ENCODE peak calls at places on chromosomes 7 and 10, in nine cellular contexts. One of them, this sample, is unnamed.
A peak's percentile ranks its signal among the peaks of the same experiment; 100 is the strongest.

GRCh38 chr7:134740364-134740763 is 39.1 kb upstream of the CALD1 start:
- DNase-seq in substantia nigra: no peak
- DNase-seq in CD8-positive, alpha-beta memory T cell: no peak
- DNase-seq in RWPE1: no peak
- DNase-seq in ovary: no peak
- DNase-seq in breast epithelium: no peak
- DNase-seq in IMR-90: no peak
- DNase-seq in OCI-LY7: no peak
- DNase-seq in mammary epithelial cell: no peak
- DNase-seq in this sample: no peak

GRCh38 chr10:35465601-35466140 is 129.4 kb downstream of the CCNY start:
- DNase-seq in substantia nigra: no peak
- DNase-seq in CD8-positive, alpha-beta memory T cell: no peak
- DNase-seq in RWPE1: no peak
- DNase-seq in ovary: no peak
- DNase-seq in breast epithelium: no peak
- DNase-seq in IMR-90: no peak
- DNase-seq in OCI-LY7: no peak
- DNase-seq in mammary epithelial cell: no peak
- DNase-seq in this sample: no peak

GRCh38 chr7:135074096-135074495 is 73.8 kb upstream of the TMEM140 start:
- DNase-seq in substantia nigra: no peak
- DNase-seq in CD8-positive, alpha-beta memory T cell: no peak
- DNase-seq in RWPE1: peak; percentile 3
- DNase-seq in ovary: no peak
- DNase-seq in breast epithelium: no peak
- DNase-seq in IMR-90: no peak
- DNase-seq in OCI-LY7: no peak
- DNase-seq in mammary epithelial cell: no peak
- DNase-seq in this sample: no peak

GRCh38 chr10:60849217-60849616 is 70.9 kb downstream of the CDK1 start:
- DNase-seq in substantia nigra: no peak
- DNase-seq in CD8-positive, alpha-beta memory T cell: no peak
- DNase-seq in RWPE1: no peak
- DNase-seq in ovary: no peak
- DNase-seq in breast epithelium: no peak
- DNase-seq in IMR-90: no peak
- DNase-seq in OCI-LY7: no peak
- DNase-seq in mammary epithelial cell: no peak
- DNase-seq in this sample: no peak

GRCh38 chr10:47378606-47379444 is 5.3 kb downstream of the ZNF488 start:
- DNase-seq in substantia nigra: no peak
- DNase-seq in CD8-positive, alpha-beta memory T cell: no peak
- DNase-seq in RWPE1: no peak
- DNase-seq in ovary: peak; percentile 0
- DNase-seq in breast epithelium: no peak
- DNase-seq in IMR-90: no peak
- DNase-seq in OCI-LY7: no peak
- DNase-seq in mammary epithelial cell: no peak
- DNase-seq in this sample: no peak

GRCh38 chr7:85628187-85628586 is 441.3 kb upstream of the SEMA3D start:
- DNase-seq in substantia nigra: no peak
- DNase-seq in CD8-positive, alpha-beta memory T cell: no peak
- DNase-seq in RWPE1: no peak
- DNase-seq in ovary: no peak
- DNase-seq in breast epithelium: no peak
- DNase-seq in IMR-90: no peak
- DNase-seq in OCI-LY7: no peak
- DNase-seq in mammary epithelial cell: no peak
- DNase-seq in this sample: no peak

GRCh38 chr10:33332183-33333031 is 2.1 kb downstream of the NRP1 start:
- DNase-seq in substantia nigra: no peak
- DNase-seq in CD8-positive, alpha-beta memory T cell: no peak
- DNase-seq in RWPE1: no peak
- DNase-seq in ovary: no peak
- DNase-seq in breast epithelium: no peak
- DNase-seq in IMR-90: peak; percentile 49
- DNase-seq in OCI-LY7: no peak
- DNase-seq in mammary epithelial cell: no peak
- DNase-seq in this sample: no peak

GRCh38 chr7:2154831-2155230 is 77.9 kb downstream of the MAD1L1 start:
- DNase-seq in substantia nigra: no peak
- DNase-seq in CD8-positive, alpha-beta memory T cell: no peak
- DNase-seq in RWPE1: no peak
- DNase-seq in ovary: no peak
- DNase-seq in breast epithelium: no peak
- DNase-seq in IMR-90: no peak
- DNase-seq in OCI-LY7: no peak
- DNase-seq in mammary epithelial cell: no peak
- DNase-seq in this sample: no peak

GRCh38 chr10:60801538-60801937 is 23.3 kb downstream of the CDK1 start:
- DNase-seq in substantia nigra: no peak
- DNase-seq in CD8-positive, alpha-beta memory T cell: no peak
- DNase-seq in RWPE1: no peak
- DNase-seq in ovary: no peak
- DNase-seq in breast epithelium: no peak
- DNase-seq in IMR-90: peak; percentile 54
- DNase-seq in OCI-LY7: no peak
- DNase-seq in mammary epithelial cell: no peak
- DNase-seq in this sample: no peak

GRCh38 chr10:127216786-127217185 is 20.4 kb upstream of the INSYN2A start:
- DNase-seq in substantia nigra: no peak
- DNase-seq in CD8-positive, alpha-beta memory T cell: no peak
- DNase-seq in RWPE1: peak; percentile 30
- DNase-seq in ovary: no peak
- DNase-seq in breast epithelium: no peak
- DNase-seq in IMR-90: peak; percentile 28
- DNase-seq in OCI-LY7: no peak
- DNase-seq in mammary epithelial cell: peak; percentile 59
- DNase-seq in this sample: no peak

GRCh38 chr10:27742195-27742925 is 3.3 kb downstream of the MKX start:
- DNase-seq in substantia nigra: peak; percentile 58
- DNase-seq in CD8-positive, alpha-beta memory T cell: peak; percentile 64
- DNase-seq in RWPE1: peak; percentile 70
- DNase-seq in ovary: peak; percentile 82
- DNase-seq in breast epithelium: peak; percentile 59
- DNase-seq in IMR-90: peak; percentile 85
- DNase-seq in OCI-LY7: peak; percentile 81
- DNase-seq in mammary epithelial cell: peak; percentile 63
- DNase-seq in this sample: no peak

GRCh38 chr10:131165092-131165491 is 146.4 kb downstream of the TCERG1L start:
- DNase-seq in substantia nigra: no peak
- DNase-seq in CD8-positive, alpha-beta memory T cell: no peak
- DNase-seq in RWPE1: no peak
- DNase-seq in ovary: no peak
- DNase-seq in breast epithelium: no peak
- DNase-seq in IMR-90: no peak
- DNase-seq in OCI-LY7: no peak
- DNase-seq in mammary epithelial cell: no peak
- DNase-seq in this sample: no peak

GRCh38 chr7:143345428-143345900 is 17.0 kb downstream of the FAM131B start:
- DNase-seq in substantia nigra: no peak
- DNase-seq in CD8-positive, alpha-beta memory T cell: peak; percentile 38
- DNase-seq in RWPE1: no peak
- DNase-seq in ovary: no peak
- DNase-seq in breast epithelium: no peak
- DNase-seq in IMR-90: peak; percentile 32
- DNase-seq in OCI-LY7: no peak
- DNase-seq in mammary epithelial cell: peak; percentile 19
- DNase-seq in this sample: no peak

GRCh38 chr10:114349505-114350211 is 54.6 kb downstream of the AFAP1L2 start:
- DNase-seq in substantia nigra: no peak
- DNase-seq in CD8-positive, alpha-beta memory T cell: no peak
- DNase-seq in RWPE1: no peak
- DNase-seq in ovary: peak; percentile 60
- DNase-seq in breast epithelium: no peak
- DNase-seq in IMR-90: no peak
- DNase-seq in OCI-LY7: no peak
- DNase-seq in mammary epithelial cell: no peak
- DNase-seq in this sample: no peak

GRCh38 chr10:3972460-3973366 is 187.7 kb upstream of the KLF6 start:
- DNase-seq in substantia nigra: no peak
- DNase-seq in CD8-positive, alpha-beta memory T cell: peak; percentile 13
- DNase-seq in RWPE1: no peak
- DNase-seq in ovary: no peak
- DNase-seq in breast epithelium: no peak
- DNase-seq in IMR-90: no peak
- DNase-seq in OCI-LY7: no peak
- DNase-seq in mammary epithelial cell: no peak
- DNase-seq in this sample: no peak

DNA sequence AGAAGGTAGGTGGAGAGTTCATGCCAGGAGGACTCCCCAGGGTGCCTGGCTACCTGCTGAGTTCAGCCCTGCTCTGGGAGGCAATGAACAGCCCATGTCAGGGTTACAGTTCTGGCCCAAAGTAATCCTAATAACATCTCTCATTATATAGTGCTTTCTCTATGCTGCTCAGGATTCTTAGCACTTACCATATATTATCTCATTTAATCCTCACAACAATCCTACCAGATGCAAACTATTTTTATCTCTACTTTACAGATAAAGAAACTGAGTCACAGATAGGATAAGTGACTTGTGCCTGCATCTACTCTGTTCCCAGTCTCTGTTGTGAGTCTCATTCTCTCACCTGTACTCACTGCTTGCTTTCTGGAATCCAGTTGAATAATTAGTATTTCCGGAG is 105.1 kb upstream of the NFE2L3 start:
- DNase-seq in substantia nigra: no peak
- DNase-seq in CD8-positive, alpha-beta memory T cell: no peak
- DNase-seq in RWPE1: no peak
- DNase-seq in ovary: no peak
- DNase-seq in breast epithelium: no peak
- DNase-seq in IMR-90: no peak
- DNase-seq in OCI-LY7: no peak
- DNase-seq in mammary epithelial cell: no peak
- DNase-seq in this sample: no peak
- H3K27ac ChIP-seq in substantia nigra: no peak overlapping the region
- H3K27ac ChIP-seq in CD8-positive, alpha-beta memory T cell: no peak overlapping the region
- H3K27ac ChIP-seq in RWPE1: no peak overlapping the region
- H3K27ac ChIP-seq in ovary: no peak overlapping the region
- H3K27ac ChIP-seq in breast epithelium: no peak overlapping the region
- H3K27ac ChIP-seq in IMR-90: no peak overlapping the region
- H3K27ac ChIP-seq in OCI-LY7: no peak overlapping the region
- H3K27ac ChIP-seq in mammary epithelial cell: no peak overlapping the region
- H3K27ac ChIP-seq in this sample: no peak overlapping the region

GRCh38 chr7:151348970-151349369 is 7.4 kb downstream of the NUB1 start:
- DNase-seq in substantia nigra: no peak
- DNase-seq in CD8-positive, alpha-beta memory T cell: no peak
- DNase-seq in RWPE1: no peak
- DNase-seq in ovary: no peak
- DNase-seq in breast epithelium: no peak
- DNase-seq in IMR-90: no peak
- DNase-seq in OCI-LY7: peak; percentile 29
- DNase-seq in mammary epithelial cell: no peak
- DNase-seq in this sample: no peak

GRCh38 chr7:151346180-151346769 is 4.7 kb downstream of the NUB1 start:
- DNase-seq in substantia nigra: no peak
- DNase-seq in CD8-positive, alpha-beta memory T cell: no peak
- DNase-seq in RWPE1: no peak
- DNase-seq in ovary: no peak
- DNase-seq in breast epithelium: no peak
- DNase-seq in IMR-90: no peak
- DNase-seq in OCI-LY7: no peak
- DNase-seq in mammary epithelial cell: no peak
- DNase-seq in this sample: no peak

GRCh38 chr7:151345576-151345975 is 4.0 kb downstream of the NUB1 start:
- DNase-seq in substantia nigra: no peak
- DNase-seq in CD8-positive, alpha-beta memory T cell: no peak
- DNase-seq in RWPE1: no peak
- DNase-seq in ovary: no peak
- DNase-seq in breast epithelium: no peak
- DNase-seq in IMR-90: no peak
- DNase-seq in OCI-LY7: no peak
- DNase-seq in mammary epithelial cell: no peak
- DNase-seq in this sample: no peak

GRCh38 chr7:151349507-151349853 is 7.9 kb downstream of the NUB1 start:
- DNase-seq in substantia nigra: no peak
- DNase-seq in CD8-positive, alpha-beta memory T cell: no peak
- DNase-seq in RWPE1: no peak
- DNase-seq in ovary: no peak
- DNase-seq in breast epithelium: no peak
- DNase-seq in IMR-90: no peak
- DNase-seq in OCI-LY7: peak; percentile 59
- DNase-seq in mammary epithelial cell: no peak
- DNase-seq in this sample: no peak

DNA sequence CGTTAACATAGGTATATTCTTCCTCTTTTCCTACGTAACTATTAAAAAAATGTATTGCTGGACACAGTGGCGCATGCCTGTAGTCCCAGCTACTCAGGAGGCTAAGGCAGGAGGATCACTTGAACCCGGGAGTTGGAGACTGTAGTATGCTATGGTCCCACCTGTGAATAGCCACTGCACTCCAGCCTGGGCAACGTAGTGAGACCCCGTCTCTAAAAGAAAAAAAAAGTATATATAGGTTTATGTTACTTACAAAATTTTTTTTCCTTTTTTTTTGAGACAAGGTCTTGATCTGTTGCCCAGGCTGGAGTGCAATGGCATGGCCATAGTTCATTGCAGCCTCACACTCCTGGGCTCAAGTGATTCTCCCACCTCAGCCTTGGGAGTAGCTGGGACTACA is 5.6 kb downstream of the NUB1 start:
- DNase-seq in substantia nigra: no peak
- DNase-seq in CD8-positive, alpha-beta memory T cell: no peak
- DNase-seq in RWPE1: no peak
- DNase-seq in ovary: no peak
- DNase-seq in breast epithelium: no peak
- DNase-seq in IMR-90: no peak
- DNase-seq in OCI-LY7: no peak
- DNase-seq in mammary epithelial cell: no peak
- DNase-seq in this sample: no peak
- H3K27ac ChIP-seq in substantia nigra: no peak overlapping the region
- H3K27ac ChIP-seq in CD8-positive, alpha-beta memory T cell: no peak overlapping the region
- H3K27ac ChIP-seq in RWPE1: no peak overlapping the region
- H3K27ac ChIP-seq in ovary: no peak overlapping the region
- H3K27ac ChIP-seq in breast epithelium: no peak overlapping the region
- H3K27ac ChIP-seq in IMR-90: no peak overlapping the region
- H3K27ac ChIP-seq in OCI-LY7: no peak overlapping the region
- H3K27ac ChIP-seq in mammary epithelial cell: no peak overlapping the region
- H3K27ac ChIP-seq in this sample: no peak overlapping the region

GRCh38 chr7:25832456-25832855 is 319.5 kb upstream of the NFE2L3 start:
- DNase-seq in substantia nigra: peak; percentile 23
- DNase-seq in CD8-positive, alpha-beta memory T cell: no peak
- DNase-seq in RWPE1: no peak
- DNase-seq in ovary: no peak
- DNase-seq in breast epithelium: no peak
- DNase-seq in IMR-90: no peak
- DNase-seq in OCI-LY7: no peak
- DNase-seq in mammary epithelial cell: no peak
- DNase-seq in this sample: no peak
- H3K27ac ChIP-seq in substantia nigra: peak overlapping the region; percentile 88
- H3K27ac ChIP-seq in CD8-positive, alpha-beta memory T cell: no peak overlapping the region
- H3K27ac ChIP-seq in RWPE1: no peak overlapping the region
- H3K27ac ChIP-seq in ovary: no peak overlapping the region
- H3K27ac ChIP-seq in breast epithelium: peak overlapping the region; percentile 15
- H3K27ac ChIP-seq in IMR-90: peak overlapping the region; percentile 80
- H3K27ac ChIP-seq in OCI-LY7: no peak overlapping the region
- H3K27ac ChIP-seq in mammary epithelial cell: no peak overlapping the region
- H3K27ac ChIP-seq in this sample: no peak overlapping the region

DNA sequence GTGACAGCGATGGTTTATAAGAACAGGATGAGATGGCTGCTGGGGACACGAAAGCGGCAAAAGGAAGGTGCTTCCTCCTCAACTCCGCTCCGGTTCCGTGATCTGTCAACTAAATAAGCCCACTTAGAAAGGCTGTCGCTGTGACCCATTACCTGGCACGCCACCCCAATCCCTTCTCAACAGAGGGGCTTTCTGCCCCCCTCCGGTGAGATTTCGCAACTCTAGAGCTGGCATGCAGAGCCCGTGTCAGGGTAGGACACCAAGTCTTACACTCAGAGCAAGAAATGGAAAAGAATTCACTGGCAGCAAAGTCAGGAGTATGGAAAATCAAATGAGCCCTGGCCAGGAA is 66.4 kb downstream of the FGFR2 start:
- DNase-seq in substantia nigra: no peak
- DNase-seq in CD8-positive, alpha-beta memory T cell: no peak
- DNase-seq in RWPE1: no peak
- DNase-seq in ovary: no peak
- DNase-seq in breast epithelium: no peak
- DNase-seq in IMR-90: no peak
- DNase-seq in OCI-LY7: no peak
- DNase-seq in mammary epithelial cell: no peak
- DNase-seq in this sample: no peak
- H3K27ac ChIP-seq in substantia nigra: peak overlapping the region; percentile 99
- H3K27ac ChIP-seq in CD8-positive, alpha-beta memory T cell: no peak overlapping the region
- H3K27ac ChIP-seq in RWPE1: no peak overlapping the region
- H3K27ac ChIP-seq in ovary: no peak overlapping the region
- H3K27ac ChIP-seq in breast epithelium: peak overlapping the region; percentile 65
- H3K27ac ChIP-seq in IMR-90: no peak overlapping the region
- H3K27ac ChIP-seq in OCI-LY7: no peak overlapping the region
- H3K27ac ChIP-seq in mammary epithelial cell: no peak overlapping the region
- H3K27ac ChIP-seq in this sample: no peak overlapping the region

This sample was measured in epithelial cell of prostate.